ENCODE peak calls at places on chromosomes 11 and 22, in four cellular contexts. T is IMR-90, Q is GM23338, K is SK-N-SH. E is an unnamed sample.
A peak's percentile ranks its signal among the peaks of the same experiment; 100 is the strongest.

GRCh38 chr22:28710889-28711285 is 30.7 kb downstream of the CHEK2 start:
- DNase-seq in Q (no peak), K (peak; percentile 34), T (peak; percentile 43), E (peak; percentile 67)

GRCh38 chr22:39136317-39136716 is 16.2 kb downstream of the CBX7 start:
- DNase-seq in K (no peak), Q (no peak), T (no peak), E (no peak)

GRCh38 chr11:107468596-107468995 is 11.0 kb upstream of the CWF19L2 start:
- DNase-seq in T (peak; percentile 35), K (peak; percentile 18), Q (no peak), E (peak; percentile 48)

GRCh38 chr11:114340311-114341131 is 44.3 kb downstream of the NNMT start:
- DNase-seq in K (peak; percentile 39), Q (peak; percentile 92), T (peak; percentile 82), E (peak; percentile 92)

GRCh38 chr11:125494601-125494986 is 1.5 kb downstream of the FEZ1 start:
- DNase-seq in K (no peak), T (peak; percentile 14), Q (no peak), E (no peak)

GRCh38 chr11:37748641-37749040 is 1150.6 kb upstream of the RAG2 start:
- DNase-seq in T (no peak), K (no peak), Q (no peak), E (no peak)

GRCh38 chr11:59611570-59612565 is 3.7 kb downstream of the OSBP start:
- DNase-seq in K (no peak), T (peak; percentile 67), Q (no peak), E (peak; percentile 49)

GRCh38 chr11:73193251-73194033 is 24.6 kb upstream of the P2RY2 start:
- DNase-seq in Q (no peak), T (no peak), K (no peak), E (no peak)

GRCh38 chr11:17610402-17610894 is 63.4 kb downstream of the OTOG start:
- DNase-seq in T (no peak), K (no peak), Q (no peak), E (no peak)

GRCh38 chr11:47005441-47005840 is 68.9 kb downstream of the CSTPP1 start:
- DNase-seq in K (no peak), T (no peak), Q (no peak), E (no peak)

GRCh38 chr11:114348200-114349191 is 51.8 kb downstream of the C11orf71 start:
- DNase-seq in Q (peak; percentile 87), T (peak; percentile 80), K (peak; percentile 15), E (peak; percentile 74)

GRCh38 chr22:20566420-20567260 is 59.2 kb downstream of the MED15 start:
- DNase-seq in Q (no peak), T (peak; percentile 82), K (no peak), E (peak; percentile 93)

GRCh38 chr11:118975771-118976709 is 4.5 kb downstream of the FOXR1 start:
- DNase-seq in K (no peak), T (no peak), Q (no peak), E (peak; percentile 9)

GRCh38 chr11:113477321-113477720 is 2.1 kb upstream of the DRD2 start:
- DNase-seq in K (peak; percentile 83), T (no peak), Q (peak; percentile 57), E (no peak)

GRCh38 chr11:104151404-104152204 is 12.3 kb downstream of the PDGFD start:
- DNase-seq in K (no peak), Q (no peak), T (no peak), E (peak; percentile 37)

GRCh38 chr11:19988598-19988997 is 171.7 kb downstream of the DBX1 start:
- DNase-seq in T (peak; percentile 92), K (no peak), Q (peak; percentile 83), E (peak; percentile 98)

GRCh38 chr11:9529333-9529648 is 44.2 kb upstream of the WEE1 start:
- DNase-seq in Q (no peak), T (no peak), K (peak; percentile 66), E (peak; percentile 40)

GRCh38 chr11:288328-289144 is at the start of gene PGGHG:
- DNase-seq in T (no peak), Q (no peak), K (peak; percentile 95), E (peak; percentile 73)

GRCh38 chr11:2474059-2474901 is 29.5 kb downstream of the KCNQ1 start:
- DNase-seq in Q (no peak), K (no peak), T (no peak), E (no peak)

GRCh38 chr11:21565283-21565682 is 627.6 kb upstream of the ANO5 start:
- DNase-seq in K (no peak), T (no peak), Q (no peak), E (no peak)

GRCh38 chr22:48929276-48929790 is 898.3 kb downstream of the BRD1 start:
- DNase-seq in K (no peak), T (no peak), Q (no peak), E (no peak)

GRCh38 chr11:112128483-112129121 is 35.3 kb downstream of the IL18 start:
- DNase-seq in Q (no peak), K (peak; percentile 14), T (peak; percentile 85), E (peak; percentile 92)

GRCh38 chr11:29333993-29334780 is 682.6 kb downstream of the KCNA4 start:
- DNase-seq in T (peak; percentile 88), K (peak; percentile 23), Q (peak; percentile 64), E (peak; percentile 77)

GRCh38 chr22:26642465-26643367 is 14.7 kb upstream of the MIAT start:
- DNase-seq in Q (peak; percentile 71), K (no peak), T (no peak), E (no peak)

GRCh38 chr22:33274941-33275443 is 216.8 kb upstream of the SYN3 start:
- DNase-seq in Q (no peak), T (no peak), K (peak; percentile 30), E (no peak)

GRCh38 chr11:117815262-117815803 is 9.2 kb downstream of the FXYD2 start:
- DNase-seq in Q (no peak), K (no peak), T (no peak), E (no peak)

GRCh38 chr11:119376197-119376847 is 5.2 kb downstream of the USP2 start:
- DNase-seq in K (peak; percentile 33), Q (no peak), T (peak; percentile 37), E (peak; percentile 42)

GRCh38 chr11:426851-427250 is 12.1 kb upstream of the SIGIRR start:
- DNase-seq in T (no peak), K (no peak), Q (no peak), E (no peak)

GRCh38 chr11:132278801-132279574 is 908.6 kb downstream of the NTM start:
- DNase-seq in Q (peak; percentile 46), K (no peak), T (peak; percentile 72), E (peak; percentile 60)

GRCh38 chr22:42317691-42318547 is 47.5 kb upstream of the TCF20 start:
- DNase-seq in Q (peak; percentile 70), T (no peak), K (peak; percentile 50), E (no peak)
- H4K20me1 ChIP-seq in Q (peaks cover 3% of the 10 kb centered on the region), T (peaks cover 6% of the 10 kb centered on the region), K (no peaks in the 10 kb centered on the region), E (no peaks in the 10 kb centered on the region)

GRCh38 chr11:128965485-128965884 is 22.8 kb upstream of the TP53AIP1 start:
- DNase-seq in T (no peak), K (no peak), Q (no peak), E (no peak)
- H3K4me2 ChIP-seq in T (no peak overlapping the region), K (no peak overlapping the region), Q (no peak overlapping the region), E (no peak overlapping the region)

DNA sequence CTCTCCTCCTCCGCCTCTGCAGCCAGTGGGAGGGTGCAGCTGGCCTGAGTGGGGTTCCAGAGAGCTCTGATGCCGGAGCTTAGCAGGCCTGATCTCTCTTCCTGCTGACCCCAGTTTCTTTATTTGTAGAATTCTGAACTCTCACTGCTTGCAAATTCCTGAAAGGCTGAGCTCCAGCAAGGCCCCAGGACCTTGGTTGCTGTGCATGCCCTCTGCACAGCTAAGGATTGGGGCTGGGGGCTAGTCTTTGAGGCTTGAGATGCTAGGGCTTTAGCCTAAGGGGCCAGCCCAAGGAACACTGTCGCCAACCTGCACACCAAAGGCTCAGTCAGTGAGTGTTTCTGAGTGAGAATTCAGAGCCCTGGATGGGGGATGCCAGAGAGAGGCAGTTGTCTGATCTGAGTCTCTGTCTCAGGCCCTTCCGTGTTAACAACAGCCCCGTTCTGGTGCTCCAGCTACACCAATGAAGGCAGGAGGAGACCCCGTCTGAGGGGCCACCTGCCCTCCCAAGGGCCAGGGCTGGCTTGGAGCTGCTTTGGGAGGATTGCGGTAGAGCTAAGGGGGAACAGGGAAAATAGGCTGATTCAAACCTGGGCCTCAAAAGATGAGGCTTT is 106.0 kb upstream of the LMO1 start:
- DNase-seq in T (no peak), K (no peak), Q (no peak), E (no peak)
- H4K20me1 ChIP-seq in T (no peaks in the 10 kb centered on the region), K (no peaks in the 10 kb centered on the region), Q (no peaks in the 10 kb centered on the region), E (no peaks in the 10 kb centered on the region)

DNA sequence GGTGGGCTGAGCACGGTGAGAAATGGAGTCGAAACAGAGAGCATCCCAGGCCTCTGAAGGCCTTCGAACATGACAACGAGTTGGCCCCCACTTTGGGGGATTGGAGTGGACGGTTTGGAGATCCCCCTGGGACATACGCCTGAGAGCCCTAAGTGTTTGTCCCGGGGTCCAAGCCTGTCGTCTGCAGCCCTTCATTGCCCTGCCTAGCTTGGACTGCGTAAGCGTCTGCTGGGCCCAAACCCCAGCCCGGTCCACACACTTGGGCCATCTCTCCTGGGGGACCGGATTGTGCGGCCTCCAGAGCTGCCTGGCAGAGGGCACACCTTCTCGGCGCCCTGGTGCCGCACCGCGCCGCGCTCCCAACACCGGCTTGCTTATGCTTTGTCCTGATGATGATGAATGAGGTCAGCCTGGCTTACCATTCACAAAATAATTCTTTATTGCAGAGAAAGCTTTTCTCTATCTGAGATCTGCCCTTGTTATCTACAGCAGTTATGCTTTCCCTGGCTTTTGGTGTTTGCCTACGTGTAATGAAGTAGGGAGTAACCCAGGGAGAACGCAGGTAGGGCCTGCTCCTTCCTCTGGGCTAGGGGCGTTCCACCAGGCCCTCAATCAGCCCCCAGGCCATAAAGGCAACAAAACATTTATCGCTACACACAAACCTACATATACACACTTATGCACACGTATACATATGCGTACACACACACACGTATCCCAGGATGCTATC is 85.9 kb upstream of the PPARA start:
- DNase-seq in Q (no peak), T (no peak), K (peak; percentile 70), E (peak; percentile 69)
- H3K4me2 ChIP-seq in Q (no peak overlapping the region), T (no peak overlapping the region), K (peak overlapping the region; percentile 95), E (peak overlapping the region; percentile 99)

E was measured in GM23248.